ENCODE peak calls at places on chromosomes 3 and 15, in six cellular contexts. X is GM12892, R is pancreas, N is heart left ventricle, P is bronchial epithelial cell, I is B cell. E is an unnamed sample.

GRCh38 chr3:98726084-98726483 is 37.1 kb upstream of the ST3GAL6 start:
- DNase-seq in X (no peak), R (no peak), N (no peak), P (no peak), I (no peak), E (no peak)

GRCh38 chr3:192352142-192352541 is 375.2 kb downstream of the FGF12 start:
- DNase-seq in X (no peak), R (no peak), N (no peak), P (no peak), I (no peak), E (no peak)

GRCh38 chr15:97995881-97996603 is 35.5 kb downstream of the ARRDC4 start:
- DNase-seq in X (no peak), R (no peak), N (no peak), P (peak), I (no peak), E (no peak)

GRCh38 chr3:115899535-115899934 is 276.2 kb downstream of the GAP43 start:
- DNase-seq in X (no peak), R (no peak), N (no peak), P (no peak), I (no peak), E (no peak)

GRCh38 chr3:61257148-61257547 is 5.9 kb upstream of the FHIT start:
- DNase-seq in X (no peak), R (no peak), N (no peak), P (no peak), I (no peak), E (no peak)

GRCh38 chr3:55620361-55621025 is 133.4 kb upstream of the WNT5A start:
- DNase-seq in X (no peak), R (no peak), N (no peak), P (no peak), I (no peak), E (no peak)

GRCh38 chr3:196563721-196564225 is 4.6 kb downstream of the WDR53 start:
- DNase-seq in X (no peak), R (no peak), N (no peak), P (peak), I (no peak), E (no peak)

GRCh38 chr3:155714295-155714718 is 30.6 kb downstream of the PLCH1 start:
- DNase-seq in X (no peak), R (no peak), N (no peak), P (no peak), I (no peak), E (no peak)

GRCh38 chr15:58309993-58310928 is 121.5 kb upstream of the LIPC start:
- DNase-seq in X (no peak), R (no peak), N (peak), P (no peak), I (no peak), E (no peak)

GRCh38 chr3:181623924-181624694 is 87.6 kb upstream of the SOX2 start:
- DNase-seq in X (no peak), R (no peak), N (no peak), P (peak), I (no peak), E (no peak)

GRCh38 chr3:28139288-28139687 is 102.1 kb upstream of the CMC1 start:
- DNase-seq in X (no peak), R (no peak), N (no peak), P (no peak), I (no peak), E (no peak)

GRCh38 chr15:69757186-69757585 is 304.6 kb downstream of the RPLP1 start:
- DNase-seq in X (no peak), R (no peak), N (no peak), P (peak), I (no peak), E (no peak)

GRCh38 chr3:129636082-129636481 is 29.6 kb upstream of the PLXND1 start:
- DNase-seq in X (no peak), R (no peak), N (no peak), P (no peak), I (no peak), E (no peak)

GRCh38 chr3:138426211-138426610 is 8.2 kb upstream of the ESYT3 start:
- DNase-seq in X (no peak), R (no peak), N (no peak), P (no peak), I (no peak), E (no peak)

GRCh38 chr15:87631093-87631492 is 625.4 kb downstream of the NTRK3 start:
- DNase-seq in X (no peak), R (no peak), N (no peak), P (no peak), I (no peak), E (no peak)

GRCh38 chr3:69320867-69321266 is 65.0 kb downstream of the FRMD4B start:
- DNase-seq in X (no peak), R (no peak), N (peak), P (no peak), I (no peak), E (no peak)

GRCh38 chr3:60079076-60079475 is 1029.3 kb upstream of the CFAP20DC start:
- DNase-seq in X (no peak), R (no peak), N (no peak), P (no peak), I (no peak), E (no peak)

GRCh38 chr3:158659454-158660237 is 12.8 kb downstream of the LXN start:
- DNase-seq in X (no peak), R (peak), N (peak), P (peak), I (peak), E (no peak)

GRCh38 chr15:52481915-52482314 is 46.8 kb downstream of the MYO5A start:
- DNase-seq in X (peak), R (no peak), N (no peak), P (peak), I (peak), E (no peak)

GRCh38 chr15:90345859-90346258 is 6.2 kb upstream of the ZNF774 start:
- DNase-seq in X (no peak), R (no peak), N (no peak), P (no peak), I (no peak), E (no peak)

GRCh38 chr3:154040283-154040682 is 80.9 kb upstream of the ARHGEF26 start:
- DNase-seq in X (no peak), R (no peak), N (no peak), P (peak), I (no peak), E (no peak)

GRCh38 chr3:42769477-42770131 is 3.4 kb downstream of the CCDC13 start:
- DNase-seq in X (no peak), R (no peak), N (no peak), P (no peak), I (no peak), E (no peak)

GRCh38 chr15:58139631-58140522 is 1.7 kb downstream of the AQP9 start:
- DNase-seq in X (no peak), R (no peak), N (no peak), P (no peak), I (no peak), E (no peak)

GRCh38 chr3:172591171-172591605 is 68.0 kb upstream of the TNFSF10 start:
- DNase-seq in X (no peak), R (no peak), N (no peak), P (no peak), I (no peak), E (no peak)

GRCh38 chr3:171306631-171307030 is 153.6 kb downstream of the TNIK start:
- DNase-seq in X (no peak), R (peak), N (peak), P (peak), I (no peak), E (no peak)

GRCh38 chr3:40511031-40511718 is 5.3 kb downstream of the ZNF620 start:
- DNase-seq in X (no peak), R (no peak), N (no peak), P (no peak), I (no peak), E (no peak)

GRCh38 chr3:38713121-38713520 is 63.6 kb upstream of the SCN5A start:
- DNase-seq in X (no peak), R (no peak), N (no peak), P (no peak), I (no peak), E (no peak)

GRCh38 chr3:117563063-117563462 is 853.5 kb downstream of the TUSC7 start:
- DNase-seq in X (no peak), R (no peak), N (no peak), P (no peak), I (no peak), E (no peak)

GRCh38 chr15:84570164-84570692 is 30.6 kb upstream of the ZSCAN2 start:
- DNase-seq in X (peak), R (peak), N (peak), P (no peak), I (peak), E (peak)

GRCh38 chr3:86282106-86282787 is 708.7 kb downstream of the VGLL3 start:
- DNase-seq in X (no peak), R (no peak), N (no peak), P (no peak), I (peak), E (no peak)

GRCh38 chr3:187832202-187832601 is 86.9 kb upstream of the BCL6 start:
- DNase-seq in X (no peak), R (no peak), N (no peak), P (no peak), I (no peak), E (no peak)

GRCh38 chr3:45953536-45953935 is 10.3 kb downstream of the CXCR6 start:
- DNase-seq in X (no peak), R (no peak), N (no peak), P (no peak), I (no peak), E (no peak)

GRCh38 chr15:95284933-95285401 is 1045.5 kb upstream of the NR2F2 start:
- DNase-seq in X (no peak), R (no peak), N (no peak), P (no peak), I (no peak), E (no peak)

GRCh38 chr15:31758126-31758525 is 272.2 kb upstream of the CHRNA7 start:
- DNase-seq in X (no peak), R (peak), N (peak), P (peak), I (no peak), E (no peak)

GRCh38 chr3:81735334-81735733 is 26.1 kb downstream of the GBE1 start:
- DNase-seq in X (no peak), R (no peak), N (no peak), P (no peak), I (no peak), E (no peak)

GRCh38 chr15:62588930-62589655 is 424.0 kb upstream of the C2CD4B start:
- DNase-seq in X (no peak), R (no peak), N (no peak), P (no peak), I (no peak), E (no peak)

GRCh38 chr3:183244219-183244618 is 8.8 kb upstream of the B3GNT5 start:
- DNase-seq in X (no peak), R (no peak), N (peak), P (peak), I (no peak), E (no peak)

GRCh38 chr3:133075027-133075426 is 36.8 kb downstream of the TMEM108 start:
- DNase-seq in X (no peak), R (no peak), N (no peak), P (no peak), I (no peak), E (no peak)

GRCh38 chr3:152381881-152382295 is 113.2 kb downstream of the MBNL1 start:
- DNase-seq in X (no peak), R (no peak), N (no peak), P (no peak), I (no peak), E (no peak)

E was measured in type B pancreatic cell.